ENCODE peak calls at places on chromosomes 3 and 15, in nine cellular contexts. G, K, S, P, Q, O, A, I and L are unnamed samples.

GRCh38 chr15:80861776-80862175 is 82.6 kb downstream of the CEMIP start:
- DNase-seq in K (no peak), I (no peak), P (no peak), O (no peak), A (no peak), G (peak; percentile 40), S (no peak), Q (no peak), L (no peak)

GRCh38 chr3:38139652-38140051 is 1.2 kb downstream of the MYD88 start:
- DNase-seq in S (no peak), O (no peak), I (no peak), A (no peak), G (no peak), K (no peak), Q (no peak), P (no peak), L (no peak)

GRCh38 chr3:151770941-151771340 is 37.2 kb downstream of the AADACL2 start:
- DNase-seq in O (no peak), A (no peak), P (no peak), G (peak; percentile 76), K (peak; percentile 41), S (peak; percentile 21), I (no peak), Q (no peak), L (no peak)

GRCh38 chr3:33949074-33949473 is 150.6 kb downstream of the PDCD6IP start:
- DNase-seq in P (no peak), K (no peak), S (no peak), Q (no peak), O (no peak), G (no peak), I (no peak), A (no peak), L (no peak)

GRCh38 chr3:18725668-18726407 is 300.7 kb upstream of the SATB1 start:
- DNase-seq in K (peak; percentile 9), G (no peak), P (no peak), Q (no peak), A (no peak), O (no peak), S (no peak), I (no peak), L (no peak)

GRCh38 chr3:143648708-143649107 is 199.6 kb downstream of the SLC9A9 start:
- DNase-seq in A (no peak), S (peak; percentile 33), Q (no peak), G (peak; percentile 40), P (peak; percentile 77), I (peak; percentile 40), O (peak; percentile 19), K (no peak), L (peak; percentile 1)

GRCh38 chr15:101042320-101042719 is 123.2 kb downstream of the LRRK1 start:
- DNase-seq in Q (no peak), S (no peak), P (no peak), G (no peak), A (no peak), O (no peak), I (no peak), K (no peak), L (no peak)

GRCh38 chr3:28651159-28651558 is 302.5 kb upstream of the AZI2 start:
- DNase-seq in G (peak; percentile 52), Q (no peak), I (no peak), S (no peak), P (no peak), O (no peak), K (no peak), A (no peak), L (no peak)

GRCh38 chr3:184361932-184362667 is 590 bp downstream of the POLR2H start:
- DNase-seq in G (peak; percentile 72), O (peak; percentile 63), I (peak; percentile 78), A (peak; percentile 50), P (peak; percentile 54), S (peak; percentile 68), Q (peak; percentile 54), K (peak; percentile 81), L (peak; percentile 85)

GRCh38 chr15:90234519-90234988 is 545 bp downstream of the GDPGP1 start:
- DNase-seq in A (no peak), P (no peak), S (peak; percentile 27), I (no peak), G (peak; percentile 39), Q (no peak), O (no peak), K (peak; percentile 41), L (no peak)

GRCh38 chr3:48561045-48561736 is 2.4 kb downstream of the UCN2 start:
- DNase-seq in P (peak; percentile 92), G (peak; percentile 81), K (peak; percentile 71), S (no peak), A (peak; percentile 19), O (no peak), I (peak; percentile 89), Q (peak; percentile 40), L (peak; percentile 83)

GRCh38 chr3:66481071-66482001 is 19.5 kb downstream of the LRIG1 start:
- DNase-seq in S (no peak), P (no peak), Q (no peak), A (peak; percentile 50), G (no peak), O (no peak), I (no peak), K (no peak), L (no peak)
- TF ChIP-seq EZH2phosphoT487 in S (no peak), P (no peak), Q (no peak), A (no peak), G (no peak), O (no peak), I (no peak), K (no peak), L (no peak)

DNA sequence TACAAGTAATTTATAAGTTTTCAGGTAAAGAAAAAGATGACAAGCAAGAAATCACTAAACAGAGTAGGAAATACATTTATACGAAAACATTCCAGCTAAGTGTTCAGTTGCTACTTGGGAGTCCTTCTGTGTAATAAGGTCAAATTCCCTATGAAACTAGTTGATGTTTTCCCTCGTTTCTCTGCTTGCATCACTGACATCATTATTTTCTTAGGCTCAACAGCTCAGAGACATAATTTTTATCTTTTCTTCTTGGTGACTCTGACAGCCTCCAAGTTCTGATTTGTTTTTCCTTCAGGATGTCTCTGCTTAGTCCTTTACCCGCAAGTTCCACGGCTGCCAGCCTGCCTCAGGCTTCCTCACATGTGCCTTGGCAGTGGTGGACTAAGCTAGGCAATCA is 173.6 kb downstream of the P3H2 start:
- DNase-seq in I (no peak), A (no peak), O (no peak), Q (no peak), G (no peak), K (no peak), S (no peak), P (no peak), L (no peak)
- TF ChIP-seq EZH2phosphoT487 in I (no peak), A (no peak), O (no peak), Q (no peak), G (no peak), K (no peak), S (no peak), P (no peak), L (no peak)

DNA sequence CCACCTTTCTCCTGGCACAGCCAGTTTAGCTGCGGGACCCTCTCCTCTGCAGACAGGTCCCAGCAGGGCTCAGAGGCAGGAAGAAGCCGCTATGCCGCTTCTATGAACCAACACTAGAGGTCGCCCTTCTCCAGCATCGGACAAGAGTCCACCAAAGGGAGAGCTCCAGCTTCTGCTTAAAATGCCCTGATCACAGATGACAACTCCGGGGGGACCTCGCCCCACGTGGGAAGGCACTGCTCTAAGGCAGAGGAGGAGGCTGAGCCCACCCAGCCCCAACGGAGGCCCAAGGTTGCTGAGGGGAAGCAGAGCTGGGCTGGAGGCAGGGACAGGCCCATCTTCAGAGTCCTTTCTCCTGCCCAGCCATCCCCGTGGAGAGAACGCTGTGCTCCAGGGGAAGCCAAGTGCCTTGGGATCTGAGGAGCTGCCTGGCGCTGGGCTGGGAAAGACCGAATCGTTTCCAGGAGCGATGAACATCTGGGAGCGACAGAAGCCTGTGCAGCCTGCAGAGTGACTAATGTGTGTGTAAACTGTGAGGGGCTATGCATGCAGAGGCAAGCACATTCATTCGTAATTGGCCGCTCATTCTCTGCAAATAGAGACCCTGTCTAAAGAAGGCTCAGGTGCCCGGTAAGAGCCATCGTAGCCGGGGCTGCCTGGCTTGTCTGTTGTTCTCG is 43.5 kb upstream of the BDH1 start:
- DNase-seq in G (peak; percentile 82), I (peak; percentile 87), O (peak; percentile 60), Q (peak; percentile 88), P (peak; percentile 86), S (peak; percentile 90), K (peak; percentile 85), A (peak; percentile 85), L (peak; percentile 89)
- TF ChIP-seq EZH2phosphoT487 in G (no peak), I (no peak), O (no peak), Q (no peak), P (no peak), S (no peak), K (no peak), A (no peak), L (no peak)

GRCh38 chr15:66901336-66902100 is 163.9 kb upstream of the SMAD3 start:
- DNase-seq in I (no peak), Q (no peak), O (no peak), S (peak; percentile 6), P (no peak), A (no peak), G (peak; percentile 61), K (no peak), L (no peak)
- TF ChIP-seq EZH2phosphoT487 in I (no peak), Q (no peak), O (no peak), S (no peak), P (no peak), A (no peak), G (no peak), K (no peak), L (no peak)

GRCh38 chr3:155382396-155383042 is 89.0 kb upstream of the STRIT1 start:
- DNase-seq in A (peak; percentile 48), G (peak; percentile 83), P (peak; percentile 91), K (peak; percentile 87), I (peak; percentile 91), O (peak; percentile 63), S (peak; percentile 91), Q (peak; percentile 53), L (peak; percentile 69)
- TF ChIP-seq EZH2phosphoT487 in A (no peak), G (no peak), P (no peak), K (no peak), I (no peak), O (no peak), S (no peak), Q (no peak), L (no peak)

GRCh38 chr15:52290800-52291199 is 4.8 kb downstream of the MYO5C start:
- DNase-seq in O (no peak), K (no peak), S (no peak), P (no peak), A (no peak), G (no peak), Q (no peak), I (no peak), L (no peak)

GRCh38 chr15:52295421-52295991 is at the start of gene MYO5C:
- DNase-seq in I (peak; percentile 87), O (peak; percentile 64), S (peak; percentile 88), G (peak; percentile 16), A (peak; percentile 48), Q (no peak), P (peak; percentile 95), K (peak; percentile 85), L (peak; percentile 89)

GRCh38 chr15:52292780-52293392 is 2.7 kb downstream of the MYO5C start:
- DNase-seq in Q (peak; percentile 19), P (no peak), K (no peak), S (no peak), A (no peak), G (no peak), O (no peak), I (no peak), L (no peak)

GRCh38 chr15:52291204-52291603 is 4.4 kb downstream of the MYO5C start:
- DNase-seq in K (no peak), P (no peak), S (no peak), O (no peak), G (no peak), Q (no peak), I (no peak), A (peak; percentile 50), L (no peak)

GRCh38 chr15:52294881-52295420 is 653 bp downstream of the MYO5C start:
- DNase-seq in S (peak; percentile 4), Q (no peak), A (peak; percentile 63), K (peak; percentile 22), P (peak; percentile 40), O (no peak), G (peak; percentile 13), I (peak; percentile 36), L (peak; percentile 70)
- TF ChIP-seq EZH2phosphoT487 in S (no peak), Q (no peak), A (no peak), K (no peak), P (no peak), O (no peak), G (peak; percentile 47), I (no peak), L (no peak)